ENCODE peak calls at places on chromosomes 11 and 22, in five cellular contexts. Y is NCI-H2081 treated with DMSO at 0.1 percent for 48 hours, K is Caki2, E is 8988T, C is hippocampal formation. U is an unnamed sample.

GRCh38 chr11:56234155-56234554 is at the start of gene OR5T2:
- DNase-seq in Y (no peak), K (no peak), E (no peak), C (no peak), U (no peak)

GRCh38 chr11:2041153-2041552 is 43.5 kb upstream of the H19 start:
- DNase-seq in Y (no peak), K (no peak), E (no peak), C (no peak), U (no peak)

GRCh38 chr22:48209473-48210271 is 1447.2 kb downstream of the TBC1D22A start:
- DNase-seq in Y (no peak), K (no peak), E (no peak), C (no peak), U (no peak)

GRCh38 chr11:34181856-34182405 is 76.5 kb downstream of the NAT10 start:
- DNase-seq in Y (no peak), K (no peak), E (no peak), C (no peak), U (no peak)

GRCh38 chr11:45895553-45896259 is 10.3 kb downstream of the MAPK8IP1 start:
- DNase-seq in Y (no peak), K (no peak), E (no peak), C (no peak), U (no peak)

GRCh38 chr11:67400251-67400941 is 1.3 kb downstream of the PPP1CA start:
- DNase-seq in Y (no peak), K (no peak), E (no peak), C (no peak), U (no peak)

GRCh38 chr11:1228921-1229451 is 6.1 kb downstream of the MUC5B start:
- DNase-seq in Y (no peak), K (no peak), E (peak), C (no peak), U (no peak)

GRCh38 chr22:30969532-30970355 is 679 bp downstream of the TUG1 start:
- DNase-seq in Y (no peak), K (peak), E (peak), C (no peak), U (no peak)

GRCh38 chr22:46969491-46969890 is 207.0 kb downstream of the TBC1D22A start:
- DNase-seq in Y (no peak), K (no peak), E (no peak), C (no peak), U (no peak)

GRCh38 chr11:64996710-64997380 is at the start of gene BATF2:
- DNase-seq in Y (no peak), K (peak), E (peak), C (peak), U (peak)

GRCh38 chr11:72821221-72821919 is 7.2 kb downstream of the ATG16L2 start:
- DNase-seq in Y (no peak), K (no peak), E (no peak), C (no peak), U (no peak)

GRCh38 chr11:8930456-8931175 is 2.1 kb downstream of the C11orf16 start:
- DNase-seq in Y (no peak), K (no peak), E (no peak), C (no peak), U (no peak)

GRCh38 chr11:42407379-42407778 is 904.4 kb upstream of the API5 start:
- DNase-seq in Y (no peak), K (no peak), E (no peak), C (peak), U (peak)

GRCh38 chr11:117551761-117552343 is 224.2 kb downstream of the CEP164 start:
- DNase-seq in Y (no peak), K (no peak), E (no peak), C (no peak), U (no peak)

GRCh38 chr11:94450061-94450460 is 43.6 kb downstream of the MRE11 start:
- DNase-seq in Y (no peak), K (no peak), E (no peak), C (no peak), U (no peak)

GRCh38 chr11:65493367-65494176 is 5.3 kb upstream of the MALAT1 start:
- DNase-seq in Y (no peak), K (peak), E (no peak), C (no peak), U (no peak)

GRCh38 chr22:46546466-46547178 is 9.2 kb upstream of the CELSR1 start:
- DNase-seq in Y (no peak), K (peak), E (no peak), C (no peak), U (no peak)

GRCh38 chr22:37796079-37796478 is 11.7 kb upstream of the GCAT start:
- DNase-seq in Y (no peak), K (no peak), E (no peak), C (no peak), U (no peak)